ENCODE peak calls at places on chromosomes 11 and 22, in five cellular contexts. O is MM.1S, H is fibroblast of lung, U is SK-N-SH, X is neuronal stem cell. D is an unnamed sample.
A peak's percentile ranks its signal among the peaks of the same experiment; 100 is the strongest.

GRCh38 chr22:44743247-44743646 is 9.1 kb upstream of the ARHGAP8 start:
- DNase-seq in U (no peak), O (no peak), X (no peak), H (no peak), D (no peak)

GRCh38 chr11:61961570-61962212 is 5.7 kb downstream of the FTH1 start:
- DNase-seq in H (peak; percentile 82), X (no peak), U (no peak), O (no peak), D (no peak)

GRCh38 chr11:43072096-43072495 is 239.7 kb upstream of the API5 start:
- DNase-seq in X (no peak), U (peak; percentile 9), H (no peak), O (no peak), D (no peak)

GRCh38 chr22:49906799-49907290 is 11.4 kb downstream of the ALG12 start:
- DNase-seq in X (no peak), O (no peak), H (no peak), U (no peak), D (no peak)

GRCh38 chr11:23976369-23976768 is 520.5 kb upstream of the LUZP2 start:
- DNase-seq in U (no peak), X (no peak), H (no peak), O (no peak), D (no peak)

GRCh38 chr22:50732681-50733080 is 5.3 kb upstream of the ACR start:
- DNase-seq in O (no peak), U (no peak), X (no peak), H (no peak), D (no peak)

GRCh38 chr11:9577551-9577950 is 4.1 kb downstream of the WEE1 start:
- DNase-seq in X (no peak), U (no peak), H (peak; percentile 54), O (peak; percentile 52), D (no peak)

GRCh38 chr22:38294193-38294592 is 21.4 kb upstream of the TMEM184B start:
- DNase-seq in O (no peak), H (no peak), U (no peak), X (no peak), D (no peak)

GRCh38 chr11:130023204-130023603 is 20.6 kb upstream of the PRDM10 start:
- DNase-seq in O (no peak), H (peak; percentile 41), X (no peak), U (no peak), D (no peak)

GRCh38 chr22:35299217-35299716 is 427 bp upstream of the TOM1 start:
- DNase-seq in X (peak; percentile 18), H (peak; percentile 20), O (peak; percentile 38), U (peak; percentile 60), D (no peak)

GRCh38 chr11:61917043-61917356 is 366 bp downstream of the RAB3IL1 start:
- DNase-seq in U (no peak), H (no peak), O (no peak), X (no peak), D (no peak)

GRCh38 chr22:19122752-19123492 is 710 bp upstream of the DGCR2 start:
- DNase-seq in H (peak; percentile 19), O (no peak), X (no peak), U (peak; percentile 63), D (no peak)

GRCh38 chr11:67396587-67397398 is 4.9 kb downstream of the PPP1CA start:
- DNase-seq in O (no peak), U (no peak), X (no peak), H (no peak), D (no peak)

GRCh38 chr11:123597859-123598258 is 56.6 kb downstream of the SCN3B start:
- DNase-seq in X (no peak), H (no peak), U (no peak), O (no peak), D (no peak)

GRCh38 chr11:123601136-123601535 is 53.3 kb downstream of the SCN3B start:
- DNase-seq in O (no peak), X (no peak), H (peak; percentile 29), U (no peak), D (no peak)

GRCh38 chr11:123603666-123604065 is 50.8 kb downstream of the SCN3B start:
- DNase-seq in X (no peak), U (no peak), O (no peak), H (no peak), D (no peak)

DNA sequence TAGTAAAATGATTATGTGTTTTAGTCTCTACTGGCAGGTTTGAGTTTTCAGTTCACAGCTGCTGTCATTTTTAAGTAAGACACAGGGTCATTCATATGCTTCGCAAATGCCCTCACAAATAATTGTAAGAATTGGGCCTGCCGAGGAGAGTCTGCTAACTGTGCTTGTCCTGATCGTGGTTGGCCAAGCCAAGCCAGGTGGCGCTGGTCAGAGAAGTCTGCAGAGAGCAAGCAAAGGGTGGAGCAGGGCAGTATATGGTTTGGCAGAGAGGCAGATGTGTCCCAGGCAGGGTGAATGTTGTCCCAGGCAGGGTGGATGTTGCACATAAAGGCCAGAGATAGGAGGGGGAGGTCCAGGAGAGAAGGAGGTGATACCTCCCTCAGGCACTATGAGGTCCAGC is 52.7 kb downstream of the SCN3B start:
- DNase-seq in U (no peak), H (no peak), X (no peak), O (no peak), D (no peak)
- H3K4me2 ChIP-seq in U (no peak overlapping the region), H (no peak overlapping the region), X (no peak overlapping the region), O (no peak overlapping the region), D (no peak overlapping the region)

GRCh38 chr11:28384418-28384817 is 276.2 kb downstream of the METTL15 start:
- DNase-seq in O (no peak), X (no peak), H (peak; percentile 98), U (no peak), D (peak; percentile 25)

GRCh38 chr11:28383471-28383870 is 275.3 kb downstream of the METTL15 start:
- DNase-seq in X (no peak), U (no peak), O (no peak), H (peak; percentile 21), D (no peak)
- H3K9ac ChIP-seq in X (no peak overlapping the region), U (no peak overlapping the region), O (no peak overlapping the region), H (no peak overlapping the region), D (no peak overlapping the region)

GRCh38 chr11:133038850-133039249 is 493.5 kb downstream of the OPCML start:
- DNase-seq in U (no peak), O (peak; percentile 28), H (no peak), X (no peak), D (no peak)
- H3K4me2 ChIP-seq in U (no peak overlapping the region), O (no peak overlapping the region), H (no peak overlapping the region), X (no peak overlapping the region), D (no peak overlapping the region)

GRCh38 chr11:131354251-131354701 is 16.1 kb upstream of the NTM start:
- DNase-seq in H (no peak), O (no peak), U (no peak), X (no peak), D (no peak)
- H3K9ac ChIP-seq in H (no peak overlapping the region), O (no peak overlapping the region), U (no peak overlapping the region), X (no peak overlapping the region), D (no peak overlapping the region)

D was measured in keratinocyte.